ENCODE peak calls at places on chromosome 21, in four cellular contexts. P, O, V and D are unnamed samples.

GRCh38 chr21:28336299-28336698 is 656.4 kb downstream of the LTN1 start:
- DNase-seq in P (peak; percentile 96), O (no peak), V (no peak), D (peak; percentile 18)

GRCh38 chr21:34888569-34889286 is 160.4 kb downstream of the RUNX1 start:
- DNase-seq in P (peak; percentile 96), O (peak; percentile 85), V (peak; percentile 93), D (peak; percentile 92)

GRCh38 chr21:34836103-34836932 is 167.5 kb downstream of the CLIC6 start:
- DNase-seq in P (peak; percentile 100), O (no peak), V (no peak), D (peak; percentile 99)

GRCh38 chr21:18772404-18772803 is 368.8 kb upstream of the TMPRSS15 start:
- DNase-seq in P (no peak), O (no peak), V (no peak), D (no peak)

GRCh38 chr21:34222031-34222335 is 141.8 kb upstream of the KCNE2 start:
- DNase-seq in P (no peak), O (no peak), V (no peak), D (no peak)

GRCh38 chr21:43626390-43626789 is 32.9 kb downstream of the HSF2BP start:
- DNase-seq in P (peak; percentile 64), O (no peak), V (no peak), D (no peak)

GRCh38 chr21:37568916-37569315 is 202.3 kb downstream of the DYRK1A start:
- DNase-seq in P (no peak), O (no peak), V (no peak), D (no peak)

GRCh38 chr21:33587792-33588484 is 546 bp downstream of the DONSON start:
- DNase-seq in P (peak; percentile 20), O (peak; percentile 23), V (peak; percentile 44), D (peak; percentile 1)

GRCh38 chr21:20882462-20883415 is 115.5 kb upstream of the NCAM2 start:
- DNase-seq in P (peak; percentile 0), O (peak; percentile 44), V (peak; percentile 39), D (peak; percentile 43)

GRCh38 chr21:28641731-28642130 is 350.9 kb downstream of the LTN1 start:
- DNase-seq in P (no peak), O (no peak), V (no peak), D (peak; percentile 62)

GRCh38 chr21:41926068-41926806 is 27.6 kb downstream of the C2CD2 start:
- DNase-seq in P (peak; percentile 66), O (no peak), V (no peak), D (peak; percentile 23)
- H3K4me2 ChIP-seq in P (peak overlapping the region; percentile 99), O (no peak overlapping the region), V (peak overlapping the region; percentile 27), D (peak overlapping the region; percentile 32)

GRCh38 chr21:44959376-44960091 is 19.7 kb downstream of the SLX9 start:
- DNase-seq in P (no peak), O (no peak), V (no peak), D (no peak)
- H2BK120ac ChIP-seq in P (peak overlapping the region; percentile 78), O (peak overlapping the region; percentile 95), V (no peak overlapping the region), D (peak overlapping the region; percentile 67)

GRCh38 chr21:14536929-14537328 is 9.2 kb downstream of the SAMSN1 start:
- DNase-seq in P (no peak), O (no peak), V (no peak), D (no peak)

GRCh38 chr21:14530574-14530973 is 15.5 kb downstream of the SAMSN1 start:
- DNase-seq in P (no peak), O (no peak), V (no peak), D (no peak)

GRCh38 chr21:14535702-14536101 is 10.4 kb downstream of the SAMSN1 start:
- DNase-seq in P (no peak), O (no peak), V (no peak), D (peak; percentile 19)

GRCh38 chr21:14531927-14532326 is 14.2 kb downstream of the SAMSN1 start:
- DNase-seq in P (no peak), O (no peak), V (no peak), D (no peak)

DNA sequence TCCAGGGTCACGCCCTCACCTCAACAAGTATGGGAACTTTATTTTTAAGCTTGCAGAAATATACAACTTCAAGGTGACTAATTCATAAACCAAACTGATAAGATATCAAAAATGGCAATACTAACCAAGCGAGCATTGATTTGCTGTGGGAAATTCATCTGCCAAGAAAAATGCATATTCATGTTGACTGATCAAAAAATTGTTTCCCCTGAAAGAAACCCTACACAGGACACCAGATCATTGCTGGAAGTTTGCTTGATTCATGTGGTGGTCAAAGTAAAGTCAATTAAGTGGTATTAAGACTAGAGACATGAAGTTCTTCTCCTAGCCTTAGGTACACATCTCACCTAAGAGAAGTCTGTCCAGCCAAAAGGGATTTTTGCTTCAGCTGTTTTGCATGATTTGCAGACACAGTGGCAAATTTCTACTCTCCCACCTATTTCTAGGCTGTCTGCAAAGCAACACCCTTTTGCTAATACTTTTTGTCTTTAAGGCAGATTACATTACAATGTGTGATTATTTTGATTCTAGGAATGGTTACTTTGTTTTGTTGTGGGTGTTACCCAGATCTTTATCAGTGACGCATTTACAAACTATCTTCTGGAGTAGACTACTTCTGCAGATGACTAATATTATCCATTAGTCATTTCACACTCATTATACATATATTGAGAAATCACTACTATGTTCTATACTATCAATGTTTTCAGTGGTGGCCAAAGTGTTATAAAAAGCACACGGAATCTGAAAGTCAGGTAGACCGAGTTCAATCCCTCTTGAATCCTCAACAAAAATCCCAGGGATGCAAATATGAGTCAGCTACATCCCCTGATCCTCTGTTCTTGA is 12.3 kb downstream of the SAMSN1 start:
- DNase-seq in P (no peak), O (no peak), V (no peak), D (peak; percentile 59)
- H3K4me2 ChIP-seq in P (no peak overlapping the region), O (no peak overlapping the region), V (no peak overlapping the region), D (no peak overlapping the region)

GRCh38 chr21:31732538-31732864 is 583 bp upstream of the SCAF4 start:
- DNase-seq in P (no peak), O (no peak), V (no peak), D (no peak)

GRCh38 chr21:31732891-31733520 is 1.1 kb upstream of the SCAF4 start:
- DNase-seq in P (peak; percentile 35), O (no peak), V (peak; percentile 41), D (no peak)

GRCh38 chr21:31731112-31731801 is 661 bp downstream of the SCAF4 start:
- DNase-seq in P (no peak), O (peak; percentile 47), V (peak; percentile 36), D (peak; percentile 51)

GRCh38 chr21:31730687-31731111 is 1.2 kb downstream of the SCAF4 start:
- DNase-seq in P (peak; percentile 28), O (peak; percentile 57), V (peak; percentile 82), D (no peak)

DNA sequence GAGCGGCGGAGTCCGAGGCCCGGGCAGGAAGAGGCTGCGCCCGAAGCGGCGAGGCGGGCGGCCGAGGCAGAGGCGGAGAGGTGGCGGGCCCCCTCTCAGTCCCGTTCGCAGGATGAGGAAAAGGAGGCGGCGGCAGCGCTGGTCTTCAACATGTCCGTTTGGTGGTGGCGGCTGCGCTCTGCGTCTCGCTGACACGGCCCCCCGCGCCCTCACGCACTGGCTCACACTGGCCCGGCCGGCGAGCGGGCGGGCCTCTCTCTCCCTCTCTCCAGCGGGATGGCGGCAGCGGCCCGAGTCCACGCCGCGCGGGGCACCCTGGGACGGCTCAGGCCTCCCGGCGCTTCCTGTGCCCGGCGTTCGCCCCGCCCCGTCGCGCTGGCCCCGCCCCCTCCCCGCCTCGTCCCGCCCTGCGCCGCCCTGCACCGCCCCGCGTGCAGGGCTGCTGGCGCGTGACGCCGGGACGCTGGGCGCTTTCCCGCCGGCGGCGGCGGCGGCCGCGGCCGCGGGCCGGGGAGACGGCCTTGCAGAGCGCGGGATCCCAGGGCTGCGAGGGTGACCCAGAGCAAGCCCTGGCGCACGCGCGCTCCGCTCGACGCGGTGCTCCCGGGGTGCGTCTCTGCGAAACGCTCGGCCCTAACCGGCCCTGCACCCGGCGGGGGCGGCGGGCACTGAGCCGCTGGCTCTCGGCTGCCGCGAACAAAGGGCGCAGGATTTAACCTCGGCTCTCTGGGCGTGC is at the start of gene SCAF4:
- DNase-seq in P (peak; percentile 87), O (peak; percentile 88), V (peak; percentile 88), D (peak; percentile 92)
- H2BK120ac ChIP-seq in P (peak within 1 kb of the TSS; percentile 57), O (no peak within 1 kb of the TSS), V (peak within 1 kb of the TSS; percentile 12), D (peak within 1 kb of the TSS; percentile 96)

DNA sequence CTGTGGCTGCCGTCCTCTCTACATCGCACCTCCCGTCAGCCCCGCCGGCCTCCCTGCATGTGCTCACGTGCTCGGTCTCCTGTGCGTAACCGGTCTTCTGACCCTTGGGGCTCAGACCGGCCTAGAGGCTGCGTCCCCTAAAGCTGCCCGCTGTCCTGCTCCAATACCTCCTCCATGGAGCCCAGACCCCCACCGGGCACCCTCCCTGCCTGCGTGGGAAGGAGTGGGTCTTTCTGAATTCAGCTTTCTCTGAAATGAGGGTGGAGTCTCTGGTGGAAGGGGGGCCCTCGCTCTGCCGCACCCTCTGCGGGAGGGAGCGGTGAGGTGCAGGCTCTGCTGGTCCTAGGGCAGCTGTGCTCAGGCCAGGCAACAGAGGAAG is 18.7 kb upstream of the POFUT2 start:
- DNase-seq in P (no peak), O (no peak), V (no peak), D (no peak)
- H3K4me2 ChIP-seq in P (peak overlapping the region; percentile 24), O (no peak overlapping the region), V (no peak overlapping the region), D (no peak overlapping the region)

DNA sequence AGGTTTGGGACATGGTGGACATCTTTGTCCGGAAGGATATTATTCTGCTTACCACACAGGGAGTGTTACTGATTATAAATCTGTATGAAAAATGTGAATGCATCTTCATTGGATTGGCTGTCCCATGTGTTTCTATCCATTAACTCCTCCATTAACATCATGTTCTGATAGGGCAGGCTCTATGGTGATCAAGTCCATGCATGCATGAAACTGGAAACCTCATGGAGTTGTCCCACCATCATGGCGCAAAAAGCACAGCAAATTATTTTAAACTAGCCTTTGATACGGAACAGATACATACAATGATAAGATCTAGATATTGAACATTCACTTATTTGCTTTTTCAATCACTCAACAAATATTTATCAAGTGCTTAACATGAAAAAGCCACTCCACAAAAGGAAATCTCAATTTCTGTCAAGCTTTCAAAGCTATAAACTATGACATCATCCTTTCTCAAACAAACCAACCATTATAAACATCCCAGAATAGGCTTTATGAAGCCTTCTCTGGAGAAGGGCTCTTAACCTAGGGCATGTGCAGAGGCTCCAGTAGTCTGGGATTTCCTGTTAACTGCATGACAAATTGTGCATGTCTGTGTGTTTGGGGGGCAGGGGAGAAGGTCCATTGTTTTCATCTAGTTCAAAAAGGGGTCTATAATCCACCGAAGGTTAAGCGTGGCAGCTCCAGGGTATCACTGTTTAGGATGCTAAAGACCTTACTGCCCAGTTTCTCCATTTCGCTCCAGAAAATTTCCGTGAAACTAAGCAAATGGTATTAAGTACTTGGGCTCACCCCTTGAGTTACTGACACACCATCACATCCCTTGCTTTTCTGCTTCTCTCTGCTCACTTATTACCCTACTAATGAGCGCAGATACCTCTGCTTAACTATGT is 46.1 kb downstream of the ADAMTS1 start:
- DNase-seq in P (peak; percentile 81), O (no peak), V (no peak), D (no peak)
- H2BK120ac ChIP-seq in P (peak overlapping the region; percentile 74), O (no peak overlapping the region), V (no peak overlapping the region), D (no peak overlapping the region)